ENCODE peak calls at places on chromosomes 7 and 10, in nine cellular contexts. I is lung, C is dorsolateral prefrontal cortex, N is OCI-LY7, R is right atrium auricular region, G is pancreas, B is WERI-Rb-1, O is stomach, X is cardiac muscle cell. D is an unnamed sample.

GRCh38 chr10:95445223-95445836 is 115.8 kb downstream of the SORBS1 start:
- DNase-seq in B (no peak), C (no peak), N (no peak), X (no peak), I (peak), O (peak), R (peak), G (peak), D (no peak)

GRCh38 chr7:156735861-156736260 is 95.3 kb downstream of the RNF32 start:
- DNase-seq in C (no peak), G (no peak), O (no peak), N (no peak), I (no peak), B (peak), X (no peak), R (no peak), D (no peak)

GRCh38 chr10:99845837-99846382 is 63.5 kb downstream of the ABCC2 start:
- DNase-seq in X (peak), C (no peak), R (peak), N (peak), O (peak), I (peak), B (peak), G (peak), D (peak)

GRCh38 chr10:95236068-95236903 is 42.2 kb downstream of the ACSM6 start:
- DNase-seq in N (peak), G (no peak), R (no peak), X (no peak), I (no peak), C (no peak), O (no peak), B (no peak), D (no peak)

GRCh38 chr10:21907436-21907835 is 96.1 kb downstream of the DNAJC1 start:
- DNase-seq in R (no peak), N (no peak), X (no peak), B (no peak), I (no peak), G (no peak), O (no peak), C (no peak), D (no peak)

GRCh38 chr7:136956671-136957070 is 88.2 kb downstream of the CHRM2 start:
- DNase-seq in R (no peak), X (no peak), O (no peak), C (no peak), I (no peak), N (no peak), G (no peak), B (no peak), D (no peak)

GRCh38 chr7:142925413-142925812 is 8.1 kb downstream of the TRPV5 start:
- DNase-seq in G (no peak), B (no peak), X (no peak), O (no peak), R (no peak), I (no peak), N (peak), C (no peak), D (no peak)

GRCh38 chr7:17090751-17091150 is 207.7 kb upstream of the AHR start:
- DNase-seq in N (no peak), X (no peak), O (no peak), G (no peak), I (no peak), R (no peak), B (no peak), C (no peak), D (peak)

GRCh38 chr10:3735175-3735574 is 49.8 kb downstream of the KLF6 start:
- DNase-seq in G (no peak), B (peak), O (no peak), X (no peak), N (peak), I (no peak), C (no peak), R (peak), D (no peak)

GRCh38 chr7:27774717-27775328 is 34.9 kb downstream of the TAX1BP1 start:
- DNase-seq in N (peak), I (no peak), B (no peak), O (no peak), X (peak), C (no peak), R (no peak), G (no peak), D (no peak)

GRCh38 chr10:78904196-78904595 is 164.6 kb upstream of the ZMIZ1 start:
- DNase-seq in B (peak), C (no peak), N (no peak), R (peak), I (peak), G (no peak), X (no peak), O (peak), D (no peak)

GRCh38 chr10:103688451-103688850 is 166.9 kb downstream of the SH3PXD2A start:
- DNase-seq in B (peak), R (no peak), C (no peak), N (no peak), O (no peak), I (no peak), G (no peak), X (no peak), D (no peak)

GRCh38 chr7:41451826-41452225 is 251.1 kb downstream of the INHBA start:
- DNase-seq in R (no peak), G (no peak), I (no peak), O (no peak), N (no peak), B (no peak), C (no peak), X (no peak), D (peak)

GRCh38 chr10:110076559-110077318 is 69.0 kb downstream of the ADD3 start:
- DNase-seq in C (no peak), N (peak), X (no peak), I (peak), O (no peak), B (no peak), G (no peak), R (peak), D (peak)

GRCh38 chr7:158811461-158811860 is 17.8 kb downstream of the ESYT2 start:
- DNase-seq in N (no peak), X (no peak), R (no peak), G (peak), I (peak), B (no peak), C (no peak), O (no peak), D (peak)

GRCh38 chr10:10293431-10293830 is 724.2 kb upstream of the CELF2 start:
- DNase-seq in N (no peak), R (no peak), I (no peak), C (no peak), G (no peak), O (no peak), X (no peak), B (no peak), D (no peak)

GRCh38 chr10:59908808-59909143 is 2.4 kb upstream of the CCDC6 start:
- DNase-seq in C (no peak), I (no peak), R (no peak), N (no peak), B (no peak), G (no peak), X (no peak), O (no peak), D (no peak)

DNA sequence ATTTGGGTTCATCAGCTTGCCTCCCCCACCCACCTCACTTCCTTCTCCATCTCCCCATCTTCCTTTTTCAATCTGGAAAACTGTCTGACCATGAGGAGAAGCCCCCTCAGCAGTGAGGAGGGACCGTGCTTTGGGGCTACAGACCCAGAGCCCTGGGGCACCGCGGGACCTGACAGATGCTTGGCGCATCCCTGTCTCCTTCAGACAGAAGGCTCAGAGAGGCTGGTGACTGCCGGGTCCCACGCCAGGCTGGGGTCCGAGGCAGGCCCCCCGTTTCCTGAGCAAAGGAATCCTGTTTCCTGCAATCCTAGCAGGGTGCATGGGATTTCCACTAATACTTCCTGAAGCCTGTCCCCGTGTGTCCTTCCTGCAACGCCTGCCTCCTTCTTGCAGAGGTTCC is 147.0 kb downstream of the FANK1 start:
- DNase-seq in N (no peak), X (no peak), C (no peak), B (no peak), R (no peak), O (no peak), I (no peak), G (no peak), D (no peak)
- H3K27ac ChIP-seq in N (no peak), X (no peak), C (no peak), B (no peak), R (no peak), O (no peak), I (no peak), G (no peak), D (no peak)

GRCh38 chr7:32881074-32881982 is 10.2 kb downstream of the KBTBD2 start:
- DNase-seq in I (no peak), G (no peak), X (no peak), O (no peak), C (no peak), B (no peak), N (no peak), R (no peak), D (no peak)
- H3K27ac ChIP-seq in I (peak), G (no peak), X (no peak), O (no peak), C (no peak), B (no peak), N (no peak), R (no peak), D (no peak)

GRCh38 chr7:33906697-33907096 is 1.4 kb downstream of the BMPER start:
- DNase-seq in R (no peak), I (no peak), C (no peak), X (no peak), O (no peak), G (no peak), N (no peak), B (no peak), D (no peak)
- H3K27ac ChIP-seq in R (no peak), I (no peak), C (no peak), X (peak), O (no peak), G (no peak), N (no peak), B (no peak), D (no peak)

DNA sequence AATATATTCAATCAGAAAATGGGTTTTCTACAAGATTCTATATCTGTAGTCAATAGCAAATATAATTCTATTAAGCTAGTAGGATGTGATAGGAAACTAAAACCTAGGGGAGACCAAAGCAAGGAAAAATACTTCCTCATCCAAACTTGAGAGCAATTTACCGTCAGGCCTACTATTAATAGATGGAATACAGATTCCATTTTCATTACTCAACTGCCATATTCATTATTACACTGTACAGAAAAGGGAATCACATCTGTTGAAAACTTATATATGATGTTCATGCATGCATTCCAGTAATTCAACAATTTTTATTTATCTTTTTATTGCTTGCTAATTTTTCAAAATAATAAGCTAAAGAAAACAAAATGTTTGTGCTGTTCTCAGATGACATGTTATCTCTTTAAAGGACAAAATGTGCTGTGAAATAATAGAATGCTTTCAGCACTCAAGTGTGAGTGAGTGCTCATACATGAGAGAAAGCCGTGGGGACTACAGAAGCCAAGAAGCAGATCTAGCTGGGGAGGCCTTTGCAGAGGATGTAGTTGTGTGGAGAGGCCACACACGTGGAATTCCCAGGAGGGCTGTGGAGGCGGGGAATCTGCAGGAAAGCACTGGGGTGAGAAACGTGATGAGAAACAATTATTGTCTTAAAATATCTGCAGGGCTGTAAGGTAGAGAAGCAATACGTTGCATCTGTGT is 110.0 kb downstream of the EGFR start:
- DNase-seq in X (no peak), G (no peak), B (no peak), R (no peak), C (no peak), O (no peak), I (no peak), N (no peak), D (no peak)
- H3K27ac ChIP-seq in X (no peak), G (no peak), B (no peak), R (peak), C (no peak), O (peak), I (peak), N (no peak), D (peak)